ENCODE peak calls at places on chromosomes 16 and 17, in nine cellular contexts. One of them, this sample, is unnamed. For H3K4me1, the result is how much of the 10 kb centered on the place peaks cover.

GRCh38 chr16:22653876-22654275 is 143.2 kb downstream of the NPIPB5 start:
- DNase-seq in prostate gland: no peak
- DNase-seq in naive thymus-derived CD4-positive, alpha-beta T cell: no peak
- DNase-seq in OCI-LY7: no peak
- DNase-seq in tibial nerve: no peak
- DNase-seq in effector memory CD4-positive, alpha-beta T cell: no peak
- DNase-seq in lower lobe of right lung: no peak
- DNase-seq in body of pancreas: no peak
- DNase-seq in adrenal gland: no peak
- DNase-seq in this sample: no peak

GRCh38 chr17:12898110-12898509 is 108.8 kb downstream of the ARHGAP44 start:
- DNase-seq in tibial nerve: no peak
- DNase-seq in body of pancreas: no peak
- DNase-seq in lower lobe of right lung: no peak
- DNase-seq in OCI-LY7: no peak
- DNase-seq in adrenal gland: no peak
- DNase-seq in effector memory CD4-positive, alpha-beta T cell: no peak
- DNase-seq in naive thymus-derived CD4-positive, alpha-beta T cell: no peak
- DNase-seq in prostate gland: no peak
- DNase-seq in this sample: no peak

GRCh38 chr16:23710008-23710407 is 3.0 kb downstream of the ERN2 start:
- DNase-seq in adrenal gland: no peak
- DNase-seq in OCI-LY7: no peak
- DNase-seq in lower lobe of right lung: no peak
- DNase-seq in tibial nerve: no peak
- DNase-seq in prostate gland: no peak
- DNase-seq in effector memory CD4-positive, alpha-beta T cell: no peak
- DNase-seq in naive thymus-derived CD4-positive, alpha-beta T cell: no peak
- DNase-seq in body of pancreas: no peak
- DNase-seq in this sample: no peak

GRCh38 chr16:74451951-74452758 is 30.9 kb upstream of the CLEC18B start:
- DNase-seq in body of pancreas: no peak
- DNase-seq in effector memory CD4-positive, alpha-beta T cell: no peak
- DNase-seq in OCI-LY7: peak
- DNase-seq in tibial nerve: no peak
- DNase-seq in lower lobe of right lung: no peak
- DNase-seq in prostate gland: no peak
- DNase-seq in naive thymus-derived CD4-positive, alpha-beta T cell: no peak
- DNase-seq in adrenal gland: no peak
- DNase-seq in this sample: no peak

GRCh38 chr16:31487720-31488629 is 5.1 kb downstream of the SLC5A2 start:
- DNase-seq in prostate gland: peak
- DNase-seq in OCI-LY7: no peak
- DNase-seq in effector memory CD4-positive, alpha-beta T cell: peak
- DNase-seq in naive thymus-derived CD4-positive, alpha-beta T cell: peak
- DNase-seq in tibial nerve: no peak
- DNase-seq in adrenal gland: peak
- DNase-seq in lower lobe of right lung: peak
- DNase-seq in body of pancreas: peak
- DNase-seq in this sample: peak

GRCh38 chr17:76682306-76682705 is 28.5 kb downstream of the MXRA7 start:
- DNase-seq in effector memory CD4-positive, alpha-beta T cell: no peak
- DNase-seq in tibial nerve: peak
- DNase-seq in adrenal gland: no peak
- DNase-seq in naive thymus-derived CD4-positive, alpha-beta T cell: no peak
- DNase-seq in lower lobe of right lung: no peak
- DNase-seq in body of pancreas: no peak
- DNase-seq in prostate gland: no peak
- DNase-seq in OCI-LY7: no peak
- DNase-seq in this sample: no peak

GRCh38 chr16:75099738-75100615 is 16.6 kb downstream of the LDHD start:
- DNase-seq in prostate gland: no peak
- DNase-seq in lower lobe of right lung: peak
- DNase-seq in OCI-LY7: peak
- DNase-seq in adrenal gland: peak
- DNase-seq in body of pancreas: no peak
- DNase-seq in effector memory CD4-positive, alpha-beta T cell: peak
- DNase-seq in naive thymus-derived CD4-positive, alpha-beta T cell: peak
- DNase-seq in tibial nerve: no peak
- DNase-seq in this sample: peak

GRCh38 chr17:39404542-39405378 is 3.3 kb upstream of the FBXL20 start:
- DNase-seq in naive thymus-derived CD4-positive, alpha-beta T cell: no peak
- DNase-seq in OCI-LY7: no peak
- DNase-seq in tibial nerve: no peak
- DNase-seq in adrenal gland: no peak
- DNase-seq in effector memory CD4-positive, alpha-beta T cell: no peak
- DNase-seq in body of pancreas: no peak
- DNase-seq in lower lobe of right lung: no peak
- DNase-seq in prostate gland: no peak
- DNase-seq in this sample: no peak

GRCh38 chr16:5016967-5017677 is 16.6 kb downstream of the NAGPA start:
- DNase-seq in tibial nerve: no peak
- DNase-seq in effector memory CD4-positive, alpha-beta T cell: no peak
- DNase-seq in OCI-LY7: no peak
- DNase-seq in adrenal gland: no peak
- DNase-seq in naive thymus-derived CD4-positive, alpha-beta T cell: no peak
- DNase-seq in prostate gland: no peak
- DNase-seq in body of pancreas: no peak
- DNase-seq in lower lobe of right lung: no peak
- DNase-seq in this sample: no peak

GRCh38 chr17:81465912-81466311 is 46.7 kb downstream of the ACTG1 start:
- DNase-seq in lower lobe of right lung: no peak
- DNase-seq in prostate gland: no peak
- DNase-seq in effector memory CD4-positive, alpha-beta T cell: no peak
- DNase-seq in adrenal gland: no peak
- DNase-seq in naive thymus-derived CD4-positive, alpha-beta T cell: no peak
- DNase-seq in tibial nerve: no peak
- DNase-seq in body of pancreas: no peak
- DNase-seq in OCI-LY7: no peak
- DNase-seq in this sample: peak

GRCh38 chr16:63735456-63735855 is 1386.4 kb downstream of the CDH11 start:
- DNase-seq in adrenal gland: no peak
- DNase-seq in lower lobe of right lung: no peak
- DNase-seq in tibial nerve: no peak
- DNase-seq in OCI-LY7: no peak
- DNase-seq in body of pancreas: no peak
- DNase-seq in naive thymus-derived CD4-positive, alpha-beta T cell: no peak
- DNase-seq in prostate gland: no peak
- DNase-seq in effector memory CD4-positive, alpha-beta T cell: no peak
- DNase-seq in this sample: no peak

GRCh38 chr16:52837251-52837650 is 215.4 kb downstream of the CHD9NB start:
- DNase-seq in OCI-LY7: no peak
- DNase-seq in effector memory CD4-positive, alpha-beta T cell: no peak
- DNase-seq in prostate gland: no peak
- DNase-seq in tibial nerve: no peak
- DNase-seq in naive thymus-derived CD4-positive, alpha-beta T cell: no peak
- DNase-seq in body of pancreas: no peak
- DNase-seq in adrenal gland: no peak
- DNase-seq in lower lobe of right lung: no peak
- DNase-seq in this sample: no peak

GRCh38 chr16:85015481-85016177 is 4.3 kb upstream of the ZDHHC7 start:
- DNase-seq in lower lobe of right lung: no peak
- DNase-seq in effector memory CD4-positive, alpha-beta T cell: no peak
- DNase-seq in tibial nerve: no peak
- DNase-seq in OCI-LY7: no peak
- DNase-seq in naive thymus-derived CD4-positive, alpha-beta T cell: no peak
- DNase-seq in adrenal gland: no peak
- DNase-seq in prostate gland: no peak
- DNase-seq in body of pancreas: no peak
- DNase-seq in this sample: no peak

GRCh38 chr16:4213721-4214120 is 28.2 kb downstream of the SRL start:
- DNase-seq in tibial nerve: no peak
- DNase-seq in naive thymus-derived CD4-positive, alpha-beta T cell: no peak
- DNase-seq in lower lobe of right lung: no peak
- DNase-seq in body of pancreas: no peak
- DNase-seq in effector memory CD4-positive, alpha-beta T cell: no peak
- DNase-seq in adrenal gland: no peak
- DNase-seq in OCI-LY7: no peak
- DNase-seq in prostate gland: no peak
- DNase-seq in this sample: no peak

GRCh38 chr16:556479-557173 is 3.6 kb upstream of the PRR35 start:
- DNase-seq in naive thymus-derived CD4-positive, alpha-beta T cell: no peak
- DNase-seq in OCI-LY7: no peak
- DNase-seq in body of pancreas: no peak
- DNase-seq in prostate gland: no peak
- DNase-seq in adrenal gland: no peak
- DNase-seq in effector memory CD4-positive, alpha-beta T cell: no peak
- DNase-seq in lower lobe of right lung: no peak
- DNase-seq in tibial nerve: no peak
- DNase-seq in this sample: no peak

GRCh38 chr17:51770031-51770759 is 388.3 kb downstream of the CA10 start:
- DNase-seq in adrenal gland: no peak
- DNase-seq in prostate gland: no peak
- DNase-seq in effector memory CD4-positive, alpha-beta T cell: no peak
- DNase-seq in OCI-LY7: no peak
- DNase-seq in lower lobe of right lung: no peak
- DNase-seq in tibial nerve: no peak
- DNase-seq in body of pancreas: no peak
- DNase-seq in naive thymus-derived CD4-positive, alpha-beta T cell: no peak
- DNase-seq in this sample: no peak

DNA sequence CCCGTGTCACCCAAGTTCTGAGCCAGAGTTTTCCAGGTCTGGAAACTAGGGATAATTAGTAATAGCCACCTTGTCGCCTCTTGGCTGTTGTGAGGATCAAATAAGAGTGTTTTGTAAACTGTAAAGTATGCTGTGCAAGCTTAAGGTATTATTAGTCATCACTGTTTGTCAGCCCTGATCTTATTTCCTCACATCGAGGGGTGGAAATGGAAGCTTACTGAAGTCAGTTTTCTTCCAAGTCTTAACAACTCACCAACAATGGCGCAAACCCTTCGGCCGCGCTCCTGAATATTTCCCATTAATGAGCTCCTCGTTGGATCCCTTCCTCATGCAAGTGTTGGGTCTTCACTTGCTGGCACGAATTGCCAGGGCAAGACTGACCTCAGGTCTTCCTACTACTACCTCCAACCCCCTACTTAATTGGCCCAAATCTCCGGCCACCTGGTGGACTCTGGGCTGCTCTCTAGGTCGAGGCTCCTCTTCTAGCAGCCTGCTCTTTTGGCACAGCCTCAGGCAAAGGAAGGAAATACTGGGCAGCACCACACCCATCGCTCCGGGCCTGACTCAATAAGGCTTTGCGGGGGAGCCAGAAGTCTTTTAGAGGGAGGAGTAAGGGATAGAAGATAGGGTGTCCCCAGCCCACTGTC is 874 bp upstream of the SLC35B1 start:
- DNase-seq in adrenal gland: peak
- DNase-seq in tibial nerve: no peak
- DNase-seq in OCI-LY7: no peak
- DNase-seq in effector memory CD4-positive, alpha-beta T cell: no peak
- DNase-seq in lower lobe of right lung: no peak
- DNase-seq in prostate gland: no peak
- DNase-seq in naive thymus-derived CD4-positive, alpha-beta T cell: no peak
- DNase-seq in body of pancreas: no peak
- DNase-seq in this sample: no peak
- H3K4me3 ChIP-seq in adrenal gland: no peak
- H3K4me3 ChIP-seq in tibial nerve: peak
- H3K4me3 ChIP-seq in OCI-LY7: peak
- H3K4me3 ChIP-seq in effector memory CD4-positive, alpha-beta T cell: no peak
- H3K4me3 ChIP-seq in lower lobe of right lung: peak
- H3K4me3 ChIP-seq in prostate gland: peak
- H3K4me3 ChIP-seq in naive thymus-derived CD4-positive, alpha-beta T cell: peak
- H3K4me3 ChIP-seq in body of pancreas: no peak
- H3K4me3 ChIP-seq in this sample: peak

DNA sequence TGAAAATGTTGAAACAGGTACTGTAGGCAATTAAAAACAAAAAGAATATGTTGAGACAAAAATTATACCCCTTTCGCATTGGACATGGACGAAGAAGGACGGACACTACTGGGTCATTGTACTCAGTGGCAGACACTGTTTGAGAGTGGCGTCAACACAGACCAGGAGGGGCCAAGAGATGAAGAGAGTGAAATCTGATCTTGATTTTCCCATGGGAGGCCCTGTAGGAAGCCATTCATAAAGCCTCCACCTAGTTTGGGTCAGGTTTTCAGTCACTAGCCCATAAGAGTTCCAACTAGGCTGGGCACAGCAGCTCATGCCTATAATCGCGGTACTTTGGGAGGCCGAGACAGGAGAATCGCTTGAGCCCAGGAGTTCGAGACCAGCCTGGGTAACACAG is 23.6 kb upstream of the SMURF2 start:
- DNase-seq in effector memory CD4-positive, alpha-beta T cell: no peak
- DNase-seq in prostate gland: no peak
- DNase-seq in adrenal gland: no peak
- DNase-seq in OCI-LY7: no peak
- DNase-seq in lower lobe of right lung: no peak
- DNase-seq in body of pancreas: no peak
- DNase-seq in naive thymus-derived CD4-positive, alpha-beta T cell: no peak
- DNase-seq in tibial nerve: no peak
- DNase-seq in this sample: no peak
- H3K4me1 ChIP-seq in effector memory CD4-positive, alpha-beta T cell: under half
- H3K4me1 ChIP-seq in prostate gland: under half
- H3K4me1 ChIP-seq in adrenal gland: under half
- H3K4me1 ChIP-seq in OCI-LY7: under half
- H3K4me1 ChIP-seq in lower lobe of right lung: under half
- H3K4me1 ChIP-seq in body of pancreas: under half
- H3K4me1 ChIP-seq in naive thymus-derived CD4-positive, alpha-beta T cell: under half
- H3K4me1 ChIP-seq in tibial nerve: under half
- H3K4me1 ChIP-seq in this sample: under half

DNA sequence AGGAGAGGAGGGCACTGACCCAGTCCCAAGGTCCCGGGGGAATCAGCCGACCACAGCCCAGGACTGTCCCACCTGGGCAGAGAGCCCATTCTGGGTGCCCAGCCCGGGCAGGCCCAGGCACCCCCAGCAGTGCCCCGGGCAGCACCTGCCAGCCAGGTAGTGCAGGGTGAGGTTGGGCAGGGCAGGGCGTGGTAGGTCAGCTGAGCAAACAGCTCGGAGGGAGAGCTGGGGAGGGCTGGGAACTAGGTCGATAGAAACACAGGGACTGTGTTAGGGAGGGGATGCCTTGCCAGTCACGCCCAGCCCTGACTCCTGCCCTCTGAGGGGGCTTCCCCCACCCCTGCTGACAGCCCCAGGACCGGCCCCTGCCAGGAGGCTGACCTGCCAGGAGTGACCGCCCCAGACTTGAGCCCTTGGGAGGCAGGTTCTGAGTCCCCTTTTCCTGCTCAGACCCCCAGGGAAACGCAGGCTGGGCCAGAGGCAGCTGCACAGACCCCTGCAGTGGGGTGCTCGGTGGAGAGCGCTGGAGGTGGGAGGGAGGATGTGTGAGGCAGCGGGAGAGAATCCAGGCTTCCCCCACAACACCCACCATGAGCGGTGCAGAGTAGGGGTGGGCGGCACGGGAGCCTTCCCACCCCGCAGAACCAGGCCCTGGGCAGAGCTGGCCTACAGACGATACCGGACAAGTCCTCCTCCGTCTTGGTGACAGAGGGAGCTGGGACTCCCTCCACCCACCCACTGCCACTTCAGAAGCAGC is 4.7 kb downstream of the HS3ST6 start:
- DNase-seq in lower lobe of right lung: peak
- DNase-seq in effector memory CD4-positive, alpha-beta T cell: no peak
- DNase-seq in body of pancreas: peak
- DNase-seq in naive thymus-derived CD4-positive, alpha-beta T cell: no peak
- DNase-seq in OCI-LY7: no peak
- DNase-seq in prostate gland: peak
- DNase-seq in tibial nerve: no peak
- DNase-seq in adrenal gland: no peak
- DNase-seq in this sample: no peak
- H3K27ac ChIP-seq in lower lobe of right lung: no peak
- H3K27ac ChIP-seq in effector memory CD4-positive, alpha-beta T cell: no peak
- H3K27ac ChIP-seq in body of pancreas: no peak
- H3K27ac ChIP-seq in naive thymus-derived CD4-positive, alpha-beta T cell: no peak
- H3K27ac ChIP-seq in OCI-LY7: no peak
- H3K27ac ChIP-seq in prostate gland: no peak
- H3K27ac ChIP-seq in tibial nerve: no peak
- H3K27ac ChIP-seq in adrenal gland: no peak
- H3K27ac ChIP-seq in this sample: no peak

GRCh38 chr16:2151188-2152091 is 3.0 kb downstream of the RAB26 start:
- DNase-seq in lower lobe of right lung: no peak
- DNase-seq in body of pancreas: no peak
- DNase-seq in prostate gland: no peak
- DNase-seq in effector memory CD4-positive, alpha-beta T cell: no peak
- DNase-seq in naive thymus-derived CD4-positive, alpha-beta T cell: no peak
- DNase-seq in OCI-LY7: peak
- DNase-seq in tibial nerve: no peak
- DNase-seq in adrenal gland: no peak
- DNase-seq in this sample: no peak
- H3K4me3 ChIP-seq in lower lobe of right lung: peak
- H3K4me3 ChIP-seq in body of pancreas: no peak
- H3K4me3 ChIP-seq in prostate gland: no peak
- H3K4me3 ChIP-seq in effector memory CD4-positive, alpha-beta T cell: no peak
- H3K4me3 ChIP-seq in naive thymus-derived CD4-positive, alpha-beta T cell: no peak
- H3K4me3 ChIP-seq in OCI-LY7: peak
- H3K4me3 ChIP-seq in tibial nerve: no peak
- H3K4me3 ChIP-seq in adrenal gland: no peak
- H3K4me3 ChIP-seq in this sample: no peak